ENCODE peak calls at places on chromosomes 12 and 14, in five cellular contexts. D, J, V, H and X are unnamed samples.

GRCh38 chr12:84656705-84657104 is 255.9 kb downstream of the SLC6A15 start:
- DNase-seq in J (no peak), V (no peak), H (no peak), D (no peak), X (no peak)

GRCh38 chr12:95102916-95103671 is 29.7 kb upstream of the NR2C1 start:
- DNase-seq in D (no peak), H (no peak), J (peak), V (peak), X (peak)

GRCh38 chr14:58151264-58151700 is 731 bp downstream of the ARMH4 start:
- DNase-seq in J (peak), V (no peak), D (no peak), H (peak), X (no peak)

GRCh38 chr14:55730602-55731001 is 150.6 kb downstream of the KTN1 start:
- DNase-seq in D (no peak), V (no peak), H (no peak), J (no peak), X (no peak)

GRCh38 chr12:111447571-111448265 is 42.0 kb downstream of the SH2B3 start:
- DNase-seq in J (no peak), H (no peak), D (no peak), V (no peak), X (no peak)

GRCh38 chr14:104977008-104977680 is 1.0 kb downstream of the AHNAK2 start:
- DNase-seq in J (no peak), D (no peak), H (no peak), V (no peak), X (no peak)

GRCh38 chr12:31226639-31227038 is 99.3 kb downstream of the SINHCAF start:
- DNase-seq in H (peak), J (no peak), D (no peak), V (no peak), X (no peak)

GRCh38 chr14:104187931-104188726 is 49.7 kb downstream of the KIF26A start:
- DNase-seq in V (no peak), J (no peak), D (no peak), H (no peak), X (no peak)

GRCh38 chr12:50218386-50218785 is 51.2 kb upstream of the CERS5 start:
- DNase-seq in V (peak), H (no peak), D (no peak), J (no peak), X (no peak)

GRCh38 chr12:53427905-53428594 is 4.4 kb downstream of the AMHR2 start:
- DNase-seq in D (peak), J (no peak), V (peak), H (no peak), X (no peak)

GRCh38 chr12:104716183-104716571 is 241.9 kb downstream of the SLC41A2 start:
- DNase-seq in D (no peak), V (no peak), J (no peak), H (no peak), X (no peak)

GRCh38 chr12:104494137-104494815 is 37.5 kb downstream of the CHST11 start:
- DNase-seq in D (peak), V (no peak), H (no peak), J (no peak), X (peak)

GRCh38 chr12:39103552-39104165 is 198.3 kb upstream of the CPNE8 start:
- DNase-seq in V (peak), D (peak), H (peak), J (peak), X (peak)

GRCh38 chr12:65685514-65685913 is 138.8 kb upstream of the HMGA2 start:
- DNase-seq in D (peak), H (peak), J (peak), V (peak), X (no peak)

GRCh38 chr12:65695077-65695865 is 129.0 kb upstream of the HMGA2 start:
- DNase-seq in V (peak), H (no peak), J (peak), D (peak), X (no peak)

GRCh38 chr12:65689508-65689907 is 134.8 kb upstream of the HMGA2 start:
- DNase-seq in H (no peak), J (no peak), D (no peak), V (no peak), X (no peak)

GRCh38 chr12:65684906-65685305 is 139.4 kb upstream of the HMGA2 start:
- DNase-seq in V (no peak), J (no peak), D (no peak), H (no peak), X (no peak)

GRCh38 chr12:65690477-65690876 is 133.8 kb upstream of the HMGA2 start:
- DNase-seq in V (no peak), D (no peak), H (no peak), J (no peak), X (no peak)
- TF ChIP-seq ZBTB33 in V (no peak), D (no peak), H (no peak), J (no peak), X (no peak)

GRCh38 chr14:77369280-77369679 is 7.6 kb downstream of the TMED8 start:
- DNase-seq in V (no peak), H (no peak), D (no peak), J (no peak), X (no peak)
- TF ChIP-seq SIN3A in V (no peak), H (no peak), D (no peak), J (no peak), X (no peak)

GRCh38 chr14:34053666-34054065 is 102.8 kb upstream of the EGLN3 start:
- DNase-seq in V (no peak), H (no peak), D (no peak), J (no peak), X (no peak)
- TF ChIP-seq ZBTB33 in V (no peak), H (no peak), D (no peak), J (no peak), X (no peak)

GRCh38 chr12:121499929-121500793 is 80.7 kb downstream of the KDM2B start:
- DNase-seq in D (peak), J (peak), V (peak), H (peak), X (no peak)

GRCh38 chr12:121489874-121490273 is 90.0 kb downstream of the RNF34 start:
- DNase-seq in V (no peak), H (no peak), J (no peak), D (no peak), X (no peak)

GRCh38 chr12:121495746-121496145 is 85.1 kb downstream of the KDM2B start:
- DNase-seq in D (no peak), J (no peak), H (no peak), V (no peak), X (no peak)

GRCh38 chr12:121490401-121491257 is 90.2 kb downstream of the KDM2B start:
- DNase-seq in V (no peak), D (no peak), J (peak), H (no peak), X (no peak)

GRCh38 chr12:121494093-121494787 is 86.6 kb downstream of the KDM2B start:
- DNase-seq in V (peak), H (peak), D (peak), J (no peak), X (no peak)
- TF ChIP-seq SIN3A in V (no peak), H (no peak), D (no peak), J (no peak), X (no peak)

GRCh38 chr14:32074887-32075572 is 2.1 kb upstream of the ARHGAP5 start:
- DNase-seq in H (no peak), D (no peak), V (no peak), J (peak), X (no peak)

GRCh38 chr14:32077081-32078029 is at the start of gene ARHGAP5:
- DNase-seq in V (no peak), D (no peak), J (peak), H (peak), X (no peak)

GRCh38 chr14:32078030-32078793 is 1.1 kb downstream of the ARHGAP5 start:
- DNase-seq in V (no peak), H (peak), J (peak), D (peak), X (no peak)

GRCh38 chr14:32075636-32076277 is 1.3 kb upstream of the ARHGAP5 start:
- DNase-seq in H (peak), D (peak), V (no peak), J (peak), X (no peak)

DNA sequence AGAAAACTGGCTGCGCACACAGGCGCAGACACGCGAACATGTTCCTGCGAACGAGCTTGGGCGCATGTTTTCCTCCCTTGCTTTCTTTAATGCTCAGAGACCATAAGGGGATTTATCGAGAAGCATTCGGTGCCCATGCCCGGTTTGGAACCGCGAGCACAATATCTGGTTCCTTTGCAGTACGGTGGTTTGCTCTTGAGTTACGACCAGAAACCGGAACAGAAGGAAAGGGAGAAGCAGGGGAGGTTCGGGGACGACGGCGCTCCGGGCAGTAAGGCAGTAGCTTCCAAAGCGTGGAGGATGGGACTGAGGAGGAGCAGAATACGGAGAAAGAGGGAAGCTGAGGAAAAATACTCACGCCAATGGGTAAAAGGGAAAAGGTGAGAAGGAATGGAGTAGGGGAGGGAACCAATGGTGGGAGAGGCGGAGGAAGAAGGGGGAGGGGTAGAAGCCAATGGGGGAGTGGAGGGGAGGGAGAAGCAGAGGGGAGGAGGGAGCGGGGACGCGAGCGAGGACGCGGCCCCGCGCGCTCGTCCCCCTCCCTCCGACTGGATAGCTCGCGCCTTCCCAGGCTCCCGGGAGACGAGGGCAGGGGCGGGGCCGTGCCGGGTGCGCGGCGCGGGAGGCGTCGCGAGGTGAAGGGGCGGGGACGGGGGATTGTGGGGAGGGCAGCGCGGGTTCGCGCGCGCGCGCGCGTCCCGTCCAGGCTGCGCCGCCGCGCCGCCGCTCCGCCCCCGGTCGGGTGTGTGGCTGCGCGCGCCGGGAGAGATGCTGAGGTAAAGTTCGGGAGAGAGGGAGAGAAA is 625 bp upstream of the ARHGAP5 start:
- DNase-seq in D (peak), V (peak), J (peak), H (peak), X (peak)
- TF ChIP-seq ZBTB33 in D (no peak), V (no peak), J (no peak), H (no peak), X (no peak)